ENCODE peak calls at places on chromosomes 4 and X, in nine cellular contexts. H is choroid plexus epithelial cell; Z is Calu3; X is sciatic nerve; R is upper lobe of right lung; G is amniotic stem cell; O is CD4-positive, alpha-beta T cell; Y is HT1080; W is stimulated activated CD8-positive, alpha-beta memory T cell treated with anti-CD3 and anti-CD28 coated beads, Interleukin-2, amount 100 ng/mL, for 48 hours. N is an unnamed sample.

GRCh38 chr4:15130441-15130840 is 128.2 kb downstream of the CPEB2 start:
- DNase-seq in H (no peak), Z (no peak), X (no peak), R (no peak), G (no peak), O (no peak), Y (peak), W (no peak), N (no peak)

GRCh38 chrX:119753639-119754257 is 4.6 kb upstream of the SOWAHD start:
- DNase-seq in H (peak), Z (peak), X (no peak), R (no peak), G (no peak), O (peak), Y (peak), W (no peak), N (no peak)

GRCh38 chr4:164509951-164510350 is 244.0 kb upstream of the SMIM31 start:
- DNase-seq in H (no peak), Z (no peak), X (no peak), R (no peak), G (no peak), O (no peak), Y (peak), W (no peak), N (no peak)

GRCh38 chrX:3713225-3713936 is at the start of gene PRKX:
- DNase-seq in H (peak), Z (peak), X (peak), R (peak), G (no peak), O (peak), Y (peak), W (peak), N (no peak)

GRCh38 chrX:13669246-13669689 is 16.3 kb downstream of the TCEANC start:
- DNase-seq in H (peak), Z (peak), X (peak), R (peak), G (peak), O (peak), Y (peak), W (no peak), N (peak)

GRCh38 chrX:151359931-151360871 is 36.8 kb upstream of the VMA21 start:
- DNase-seq in H (peak), Z (peak), X (no peak), R (peak), G (no peak), O (peak), Y (peak), W (peak), N (no peak)

GRCh38 chr4:42750091-42750490 is 93.2 kb upstream of the ATP8A1 start:
- DNase-seq in H (no peak), Z (no peak), X (no peak), R (no peak), G (no peak), O (peak), Y (no peak), W (no peak), N (no peak)

GRCh38 chr4:156790866-156791265 is 180.7 kb downstream of the PDGFC start:
- DNase-seq in H (peak), Z (no peak), X (no peak), R (no peak), G (no peak), O (no peak), Y (peak), W (no peak), N (no peak)

GRCh38 chr4:128387600-128388351 is 100.2 kb upstream of the PGRMC2 start:
- DNase-seq in H (peak), Z (no peak), X (no peak), R (no peak), G (no peak), O (no peak), Y (peak), W (no peak), N (no peak)

GRCh38 chr4:144754562-144755410 is 108.8 kb downstream of the HHIP start:
- DNase-seq in H (peak), Z (peak), X (no peak), R (no peak), G (no peak), O (no peak), Y (peak), W (no peak), N (no peak)

GRCh38 chr4:176784816-176785215 is 7.9 kb downstream of the VEGFC start:
- DNase-seq in H (peak), Z (no peak), X (no peak), R (no peak), G (no peak), O (no peak), Y (no peak), W (no peak), N (no peak)

GRCh38 chrX:110175146-110175545 is 142.7 kb downstream of the AMMECR1 start:
- DNase-seq in H (no peak), Z (no peak), X (no peak), R (peak), G (no peak), O (no peak), Y (no peak), W (no peak), N (no peak)

GRCh38 chr4:10089346-10089745 is 27.3 kb downstream of the WDR1 start:
- DNase-seq in H (no peak), Z (peak), X (no peak), R (peak), G (no peak), O (no peak), Y (no peak), W (no peak), N (no peak)

GRCh38 chr4:95093936-95094929 is 336.5 kb downstream of the BMPR1B start:
- DNase-seq in H (no peak), Z (no peak), X (no peak), R (no peak), G (no peak), O (no peak), Y (no peak), W (no peak), N (no peak)

GRCh38 chr4:71195932-71196331 is 142.9 kb upstream of the SLC4A4 start:
- DNase-seq in H (peak), Z (no peak), X (no peak), R (no peak), G (no peak), O (no peak), Y (no peak), W (no peak), N (peak)

GRCh38 chr4:167100120-167100519 is 134.2 kb downstream of the SPOCK3 start:
- DNase-seq in H (peak), Z (peak), X (no peak), R (no peak), G (peak), O (no peak), Y (peak), W (no peak), N (no peak)

GRCh38 chr4:100289980-100290379 is 99.7 kb upstream of the DDIT4L start:
- DNase-seq in H (peak), Z (no peak), X (no peak), R (no peak), G (no peak), O (no peak), Y (no peak), W (no peak), N (no peak)

GRCh38 chr4:89422441-89422950 is 114.9 kb upstream of the GPRIN3 start:
- DNase-seq in H (peak), Z (no peak), X (no peak), R (no peak), G (no peak), O (no peak), Y (no peak), W (no peak), N (no peak)

GRCh38 chr4:37601527-37601926 is 84.6 kb downstream of the RELL1 start:
- DNase-seq in H (peak), Z (peak), X (no peak), R (no peak), G (no peak), O (no peak), Y (peak), W (no peak), N (peak)

GRCh38 chr4:183905593-183906485 is 732 bp downstream of the STOX2 start:
- DNase-seq in H (peak), Z (peak), X (peak), R (peak), G (peak), O (no peak), Y (no peak), W (no peak), N (no peak)

GRCh38 chrX:40153335-40154221 is 55.8 kb upstream of the BCOR start:
- DNase-seq in H (peak), Z (peak), X (no peak), R (peak), G (no peak), O (peak), Y (no peak), W (no peak), N (no peak)

N was measured in AG04449.